ENCODE peak calls at places on chromosomes 6 and 20, in eight cellular contexts. Y is A549, G is HCT116, P is H1, C is HepG2, B is K562, T is GM12878, N is endothelial cell of umbilical vein. L is an unnamed sample.

GRCh38 chr20:60718743-60719142 is 533.3 kb upstream of the CDH4 start:
- DNase-seq in Y (no peak), G (no peak), P (no peak), C (no peak), B (peak), T (no peak), N (no peak), L (peak)

GRCh38 chr6:111417181-111417585 is 65.8 kb downstream of the REV3L start:
- DNase-seq in Y (no peak), G (no peak), P (no peak), C (no peak), B (no peak), T (no peak), N (no peak), L (no peak)

GRCh38 chr6:159221486-159222170 is 52.4 kb downstream of the FNDC1 start:
- DNase-seq in Y (no peak), G (no peak), P (no peak), C (no peak), B (no peak), T (no peak), N (no peak), L (no peak)

GRCh38 chr6:108942556-108943492 is 94.6 kb downstream of the ARMC2 start:
- DNase-seq in Y (no peak), G (no peak), P (no peak), C (no peak), B (peak), T (no peak), N (no peak), L (peak)

GRCh38 chr6:30616811-30617564 is at the start of gene PPP1R10:
- DNase-seq in Y (peak), G (peak), P (peak), C (peak), B (peak), T (peak), N (peak), L (peak)

GRCh38 chr6:39021779-39022178 is 26.8 kb upstream of the GLP1R start:
- DNase-seq in Y (no peak), G (no peak), P (no peak), C (no peak), B (no peak), T (no peak), N (no peak), L (no peak)

GRCh38 chr6:13678255-13678983 is 33.2 kb downstream of the RANBP9 start:
- DNase-seq in Y (no peak), G (no peak), P (no peak), C (peak), B (peak), T (no peak), N (peak), L (no peak)

GRCh38 chr6:159969204-159969912 is 476 bp downstream of the IGF2R start:
- DNase-seq in Y (peak), G (no peak), P (no peak), C (no peak), B (no peak), T (no peak), N (peak), L (peak)

GRCh38 chr6:51019785-51020184 is 201.1 kb downstream of the TFAP2B start:
- DNase-seq in Y (no peak), G (no peak), P (no peak), C (no peak), B (no peak), T (no peak), N (no peak), L (no peak)

GRCh38 chr20:37386505-37387201 is 40.7 kb downstream of the SRC start:
- DNase-seq in Y (no peak), G (no peak), P (no peak), C (no peak), B (no peak), T (no peak), N (no peak), L (no peak)

GRCh38 chr6:169253341-169253740 is 305 bp downstream of the THBS2 start:
- DNase-seq in Y (no peak), G (no peak), P (no peak), C (no peak), B (no peak), T (no peak), N (no peak), L (no peak)

GRCh38 chr6:38150681-38151296 is 331.3 kb downstream of the ZFAND3 start:
- DNase-seq in Y (no peak), G (no peak), P (no peak), C (no peak), B (no peak), T (no peak), N (no peak), L (no peak)

GRCh38 chr6:3258720-3259490 is at the start of gene PSMG4:
- DNase-seq in Y (peak), G (peak), P (no peak), C (peak), B (peak), T (peak), N (peak), L (peak)
- TF ChIP-seq POLR2A in Y (peak), G (peak), P (peak), C (peak), B (peak), T (peak), N (peak), L (peak)

GRCh38 chr6:22448311-22448711 is 121.1 kb upstream of the HDGFL1 start:
- DNase-seq in Y (peak), G (no peak), P (no peak), C (no peak), B (no peak), T (no peak), N (peak), L (no peak)

GRCh38 chr6:22444335-22444734 is 125.0 kb upstream of the HDGFL1 start:
- DNase-seq in Y (no peak), G (no peak), P (no peak), C (no peak), B (no peak), T (no peak), N (peak), L (no peak)

GRCh38 chr6:22445946-22446345 is 123.4 kb upstream of the HDGFL1 start:
- DNase-seq in Y (no peak), G (no peak), P (no peak), C (no peak), B (no peak), T (no peak), N (peak), L (no peak)

GRCh38 chr6:22447862-22448261 is 121.5 kb upstream of the HDGFL1 start:
- DNase-seq in Y (no peak), G (no peak), P (no peak), C (no peak), B (no peak), T (no peak), N (peak), L (no peak)

DNA sequence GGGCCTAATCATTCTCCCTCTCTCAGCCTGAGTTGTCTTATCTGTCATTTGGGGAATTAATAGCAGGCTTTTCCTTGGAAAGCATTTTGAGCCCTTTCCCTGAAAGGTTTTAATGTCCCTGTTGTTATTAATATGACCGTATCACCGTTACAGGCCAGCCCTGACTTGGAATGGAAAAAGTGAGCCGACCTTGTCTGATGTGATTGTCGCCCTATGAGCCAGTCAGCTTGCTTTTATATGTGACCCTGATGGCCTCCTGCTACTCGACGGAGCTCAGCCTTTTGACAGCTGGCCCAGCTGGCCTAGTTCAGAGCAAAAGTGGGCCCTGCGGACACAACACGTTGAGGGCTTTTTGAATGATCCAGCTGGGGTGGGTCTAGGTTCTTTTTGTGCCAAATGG is 122.2 kb upstream of the HDGFL1 start:
- DNase-seq in Y (no peak), G (no peak), P (no peak), C (no peak), B (no peak), T (no peak), N (peak), L (no peak)
- TF ChIP-seq MAX in Y (no peak), G (no peak), P (no peak), C (no peak), B (no peak), T (no peak), N (no peak), L (no peak)

GRCh38 chr20:63333241-63333836 is 27.8 kb downstream of the CHRNA4 start:
- DNase-seq in Y (no peak), G (no peak), P (no peak), C (no peak), B (no peak), T (no peak), N (no peak), L (no peak)
- H3K4me3 ChIP-seq in Y (no peak), G (no peak), P (no peak), C (no peak), B (no peak), T (no peak), N (no peak), L (no peak)

DNA sequence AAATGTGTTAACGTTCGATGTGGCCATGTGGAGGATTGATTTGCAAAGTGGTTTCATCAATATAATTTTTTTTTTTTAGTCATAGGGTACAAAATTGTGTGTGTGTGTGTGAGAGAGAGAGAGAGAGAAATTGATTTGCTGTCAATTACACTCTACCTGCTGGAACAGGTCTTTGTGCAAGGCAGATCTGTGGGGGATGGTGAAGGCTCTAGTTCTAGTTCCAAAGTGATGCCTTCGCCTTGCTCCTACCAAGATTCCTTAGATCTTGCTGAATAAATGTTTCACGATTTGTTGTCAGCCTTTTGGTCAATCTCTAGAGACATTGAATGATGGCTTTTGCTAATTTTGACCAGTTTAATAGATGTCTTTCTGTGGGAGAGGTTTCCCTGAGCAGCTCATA is 64.8 kb downstream of the SERAC1 start:
- DNase-seq in Y (no peak), G (no peak), P (no peak), C (no peak), B (no peak), T (no peak), N (no peak), L (no peak)
- TF ChIP-seq POLR2A in Y (no peak), G (no peak), P (no peak), C (no peak), B (no peak), T (no peak), N (no peak), L (no peak)

GRCh38 chr6:72219536-72219935 is 333.2 kb downstream of the RIMS1 start:
- DNase-seq in Y (no peak), G (no peak), P (no peak), C (no peak), B (no peak), T (no peak), N (no peak), L (no peak)
- TF ChIP-seq MAX in Y (no peak), G (no peak), P (no peak), C (no peak), B (no peak), T (no peak), N (no peak), L (no peak)

GRCh38 chr6:151070666-151071065 is 169.1 kb upstream of the AKAP12 start:
- DNase-seq in Y (no peak), G (no peak), P (no peak), C (peak), B (no peak), T (no peak), N (peak), L (no peak)
- H3K4me3 ChIP-seq in Y (peak), G (no peak), P (no peak), C (no peak), B (no peak), T (no peak), N (no peak), L (no peak)

DNA sequence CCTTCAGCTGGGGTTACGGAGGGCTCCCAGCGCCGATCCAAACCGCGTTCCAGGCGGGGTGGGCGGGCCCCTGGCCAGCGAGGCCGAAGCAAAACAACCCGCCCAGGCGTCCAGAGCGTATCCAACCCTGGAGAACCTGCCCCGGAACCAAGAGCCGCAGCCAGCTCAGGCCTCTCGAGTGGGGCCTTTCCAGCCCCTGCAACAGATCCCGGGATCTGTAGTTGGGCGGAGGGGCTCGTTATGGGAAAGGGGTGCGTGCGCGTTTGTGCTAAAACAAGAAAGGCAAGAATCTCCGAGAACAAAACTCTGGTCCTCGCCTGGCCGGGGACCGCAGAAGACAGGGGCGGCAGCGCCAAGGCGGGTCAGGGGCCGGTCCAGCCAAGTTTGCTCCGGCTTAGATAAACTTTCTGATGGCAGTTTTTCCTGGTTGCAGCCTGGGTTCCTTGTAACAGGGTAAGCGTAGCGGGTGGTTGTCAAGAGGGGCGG is 528 bp upstream of the RIN2 start:
- DNase-seq in Y (peak), G (no peak), P (no peak), C (peak), B (no peak), T (no peak), N (peak), L (no peak)
- TF ChIP-seq POLR2A in Y (peak), G (no peak), P (peak), C (no peak), B (no peak), T (no peak), N (peak), L (no peak)

DNA sequence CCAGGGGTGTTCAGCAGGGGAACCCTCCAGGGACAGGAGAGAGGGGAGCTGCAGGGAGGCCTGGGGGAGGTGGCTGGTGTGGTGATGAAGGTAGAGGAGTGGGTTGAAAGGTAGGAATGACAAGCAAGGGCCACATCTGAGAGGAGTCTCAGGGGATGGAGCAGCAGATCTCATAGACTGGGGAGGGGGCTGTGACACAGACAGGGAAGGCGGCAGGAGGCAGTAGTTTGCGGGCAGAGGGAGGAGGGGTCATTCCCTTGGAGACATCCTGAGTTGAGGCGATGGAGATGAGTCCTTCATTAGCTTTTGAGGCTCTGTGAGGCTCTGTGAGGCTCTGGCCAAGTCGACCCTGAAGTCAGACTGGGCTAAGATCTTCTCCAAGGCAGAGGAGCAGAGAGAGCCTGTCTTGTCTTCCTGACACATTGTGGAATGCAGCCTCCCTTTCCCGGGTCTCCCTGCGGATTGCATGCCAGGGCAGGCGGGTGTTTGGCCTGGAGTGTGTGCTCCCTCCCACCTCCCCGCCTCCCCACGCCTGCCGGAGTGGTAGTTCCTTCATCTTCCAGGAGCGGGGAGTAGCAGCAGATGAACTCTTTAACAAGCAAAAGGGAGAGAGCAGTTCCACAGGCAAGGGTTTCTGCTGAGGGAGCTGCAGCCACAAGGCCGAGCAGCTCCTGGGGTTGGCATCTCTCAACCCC is 34.3 kb upstream of the MLN start:
- DNase-seq in Y (no peak), G (no peak), P (no peak), C (no peak), B (no peak), T (no peak), N (no peak), L (peak)
- TF ChIP-seq MAX in Y (no peak), G (no peak), P (no peak), C (no peak), B (no peak), T (no peak), N (no peak), L (no peak)

L was measured in NB4.